ENCODE peak calls at places on chromosomes 16 and 17, in seven cellular contexts. B is HepG2, S is GM12878, P is HCT116, H is SK-N-SH, X is H1, J is K562. U is an unnamed sample.

GRCh38 chr17:795276-795675 is 13.1 kb downstream of the MRM3 start:
- DNase-seq in P (no peak), J (no peak), X (no peak), S (no peak), H (no peak), B (no peak), U (no peak)

GRCh38 chr17:73900516-73900915 is 256.3 kb upstream of the SDK2 start:
- DNase-seq in H (no peak), P (no peak), J (no peak), S (no peak), B (no peak), X (no peak), U (no peak)

GRCh38 chr16:53502331-53503269 is at the start of gene AKTIP:
- DNase-seq in S (no peak), J (peak), B (no peak), H (peak), X (no peak), P (no peak), U (peak)

GRCh38 chr16:9119795-9120194 is 28.4 kb downstream of the HAPSTR1 start:
- DNase-seq in X (no peak), H (no peak), B (no peak), J (no peak), S (no peak), P (no peak), U (no peak)

GRCh38 chr16:72604375-72604774 is 432.4 kb upstream of the PMFBP1 start:
- DNase-seq in X (no peak), P (no peak), S (no peak), B (no peak), H (no peak), J (no peak), U (no peak)

GRCh38 chr17:41697122-41697962 is 8.7 kb downstream of the EIF1 start:
- DNase-seq in X (no peak), J (peak), P (no peak), S (no peak), B (no peak), H (no peak), U (peak)

GRCh38 chr17:2056221-2057129 is 1.6 kb downstream of the HIC1 start:
- DNase-seq in P (no peak), J (no peak), H (no peak), S (no peak), B (no peak), X (no peak), U (no peak)

GRCh38 chr17:42313773-42314566 is 25.7 kb downstream of the STAT5A start:
- DNase-seq in H (no peak), P (no peak), S (no peak), J (peak), X (no peak), B (no peak), U (no peak)

GRCh38 chr16:57802635-57803412 is 533 bp upstream of the KIFC3 start:
- DNase-seq in S (no peak), B (peak), H (peak), J (peak), X (no peak), P (no peak), U (no peak)

GRCh38 chr17:236641-237405 is 55.4 kb upstream of the DOC2B start:
- DNase-seq in B (no peak), J (no peak), H (no peak), P (no peak), X (no peak), S (no peak), U (no peak)

GRCh38 chr16:50310308-50311133 is 44.2 kb downstream of the ADCY7 start:
- DNase-seq in S (no peak), H (peak), J (no peak), B (peak), P (no peak), X (no peak), U (no peak)

GRCh38 chr16:49969356-49970030 is 55.5 kb upstream of the CNEP1R1 start:
- DNase-seq in H (no peak), B (peak), X (no peak), P (no peak), J (no peak), S (no peak), U (no peak)

GRCh38 chr17:76827736-76828135 is 40.5 kb upstream of the MGAT5B start:
- DNase-seq in B (no peak), H (no peak), P (no peak), J (no peak), X (no peak), S (no peak), U (no peak)

GRCh38 chr16:78504391-78504945 is 405.0 kb downstream of the WWOX start:
- DNase-seq in H (no peak), X (no peak), J (no peak), P (no peak), B (no peak), S (no peak), U (no peak)

GRCh38 chr16:17014484-17015121 is 456.2 kb downstream of the XYLT1 start:
- DNase-seq in H (no peak), B (no peak), J (peak), P (no peak), X (no peak), S (no peak), U (no peak)
- TF ChIP-seq JUND in H (no peak), B (no peak), J (no peak), P (no peak), X (no peak), S (no peak), U (no peak)

GRCh38 chr17:17372856-17373520 is 69.8 kb downstream of the NT5M start:
- DNase-seq in B (no peak), H (no peak), P (no peak), J (no peak), S (no peak), X (no peak), U (no peak)
- TF ChIP-seq JUND in B (no peak), H (no peak), P (no peak), J (no peak), S (no peak), X (no peak), U (no peak)

DNA sequence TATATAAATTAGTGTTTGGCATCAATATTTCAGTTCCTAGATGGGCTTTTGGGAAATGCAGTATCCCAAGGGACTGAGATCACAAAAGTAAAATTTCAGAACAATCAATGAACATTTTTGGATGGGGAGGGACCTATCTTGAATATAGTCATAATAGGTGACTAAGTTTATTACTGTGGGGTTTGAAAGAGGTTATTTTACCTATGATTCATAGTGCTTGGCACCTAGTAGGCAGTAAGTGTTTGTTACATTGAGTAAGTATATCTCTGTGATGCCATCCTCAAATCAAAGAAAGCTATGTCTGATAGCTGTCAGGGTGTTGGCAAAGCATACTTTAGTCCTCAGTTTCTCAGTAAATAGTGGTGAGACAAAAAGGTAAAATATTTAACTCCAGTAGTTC is 36.9 kb downstream of the ZNF207 start:
- DNase-seq in S (no peak), J (no peak), H (no peak), X (no peak), P (no peak), B (no peak), U (no peak)
- TF ChIP-seq JUND in S (no peak), J (no peak), H (no peak), X (no peak), P (no peak), B (no peak), U (no peak)

GRCh38 chr16:12455287-12455798 is 348.3 kb downstream of the CPPED1 start:
- DNase-seq in P (peak), J (peak), B (peak), H (peak), X (peak), S (no peak), U (peak)
- TF ChIP-seq JUND in P (no peak), J (no peak), B (no peak), H (no peak), X (no peak), S (no peak), U (no peak)

GRCh38 chr16:17419266-17419665 is 51.5 kb downstream of the XYLT1 start:
- DNase-seq in H (no peak), S (no peak), P (no peak), B (no peak), J (no peak), X (no peak), U (no peak)
- TF ChIP-seq JUND in H (no peak), S (no peak), P (no peak), B (no peak), J (no peak), X (no peak), U (no peak)

GRCh38 chr16:66250686-66251405 is 115.6 kb upstream of the CDH5 start:
- DNase-seq in J (no peak), H (peak), P (no peak), S (no peak), B (no peak), X (no peak), U (no peak)
- TF ChIP-seq JUND in J (no peak), H (no peak), P (no peak), S (no peak), B (no peak), X (no peak), U (no peak)

U was measured in T47D.